ENCODE peak calls at places on chromosomes 2 and 18, in nine cellular contexts. Y is stimulated activated CD8-positive, alpha-beta memory T cell treated with anti-CD3 and anti-CD28 coated beads, Interleukin-15, amount 100 ng/mL, for 4 hours; I is pulmonary artery endothelial cell; U is astrocyte of the hippocampus; A is activated naive CD4-positive, alpha-beta T cell; D is KG1; O is caudate nucleus; W is GM12892; N is CD4-positive, CD25-positive, alpha-beta regulatory T cell. G is an unnamed sample.

GRCh38 chr2:230796280-230796862 is 68.4 kb upstream of the ITM2C start:
- DNase-seq in I (no peak), A (no peak), W (no peak), O (no peak), D (no peak), Y (no peak), U (peak; percentile 55), N (no peak), G (no peak)

GRCh38 chr18:48037481-48038271 is 107.2 kb upstream of the SMAD2 start:
- DNase-seq in A (no peak), N (no peak), Y (no peak), I (no peak), W (no peak), O (no peak), U (no peak), D (no peak), G (no peak)

GRCh38 chr2:53859354-53860159 is at the start of gene GPR75:
- DNase-seq in D (no peak), W (no peak), I (no peak), Y (no peak), N (no peak), U (peak; percentile 73), O (peak; percentile 44), A (no peak), G (no peak)

GRCh38 chr18:23998811-23999210 is 15.7 kb upstream of the TTC39C start:
- DNase-seq in A (no peak), I (no peak), W (no peak), D (no peak), Y (no peak), N (no peak), U (no peak), O (no peak), G (no peak)

GRCh38 chr18:2898131-2898640 is 51.4 kb downstream of the EMILIN2 start:
- DNase-seq in W (no peak), O (no peak), A (no peak), U (peak; percentile 58), D (no peak), I (no peak), N (no peak), Y (no peak), G (no peak)

GRCh38 chr2:96888082-96889011 is 18.5 kb upstream of the SEMA4C start:
- DNase-seq in D (no peak), A (no peak), N (no peak), U (no peak), I (no peak), W (no peak), Y (no peak), O (peak; percentile 79), G (no peak)

GRCh38 chr2:36277146-36277808 is 78.3 kb upstream of the CRIM1 start:
- DNase-seq in A (no peak), I (no peak), Y (no peak), U (peak; percentile 72), N (peak; percentile 5), W (no peak), D (no peak), O (no peak), G (no peak)

GRCh38 chr18:30689216-30689615 is 353.3 kb downstream of the DSC3 start:
- DNase-seq in D (no peak), Y (no peak), A (no peak), O (no peak), I (no peak), N (no peak), U (no peak), W (no peak), G (no peak)

GRCh38 chr2:65092791-65093190 is 36.6 kb downstream of the CEP68 start:
- DNase-seq in U (no peak), D (no peak), N (no peak), I (no peak), A (no peak), O (no peak), W (no peak), Y (no peak), G (no peak)

GRCh38 chr2:46564350-46564749 is 85.0 kb downstream of the TMEM247 start:
- DNase-seq in N (no peak), D (no peak), W (no peak), A (no peak), U (no peak), O (no peak), Y (no peak), I (no peak), G (no peak)

GRCh38 chr18:32301976-32302743 is 112.3 kb downstream of the MEP1B start:
- DNase-seq in D (no peak), I (no peak), U (peak; percentile 78), A (no peak), W (no peak), Y (no peak), O (no peak), N (no peak), G (no peak)

GRCh38 chr18:11865071-11865470 is 13.9 kb downstream of the CHMP1B start:
- DNase-seq in I (no peak), Y (no peak), N (no peak), D (no peak), O (no peak), A (no peak), W (no peak), U (no peak), G (no peak)

GRCh38 chr2:134212726-134213125 is 41.1 kb upstream of the MGAT5 start:
- DNase-seq in N (no peak), I (no peak), O (no peak), W (no peak), D (no peak), Y (no peak), A (no peak), U (no peak), G (no peak)

GRCh38 chr2:23221236-23221635 is 163.7 kb upstream of the KLHL29 start:
- DNase-seq in I (no peak), W (no peak), U (no peak), O (peak; percentile 21), Y (no peak), N (no peak), A (no peak), D (no peak), G (no peak)